ENCODE peak calls at places on chromosomes 16 and 17, in ten cellular contexts. W is fibroblast of pulmonary artery, Q is NT2/D1, X is epithelial cell of esophagus, G is transverse colon, R is AG04449, K is left lung, L is left ventricle myocardium inferior, O is HCT116, D is endodermal cell. V is an unnamed sample.

GRCh38 chr17:19306160-19307111 is 56.1 kb downstream of the B9D1 start:
- DNase-seq in L (no peak), R (no peak), Q (no peak), O (no peak), K (no peak), W (no peak), G (peak; percentile 48), X (no peak), D (peak; percentile 31), V (no peak)

GRCh38 chr17:62656446-62656845 is 29.0 kb downstream of the MRC2 start:
- DNase-seq in G (no peak), R (no peak), D (no peak), X (no peak), K (no peak), L (no peak), O (no peak), W (no peak), Q (no peak), V (no peak)

GRCh38 chr17:4950757-4951204 is at the start of gene ENO3:
- DNase-seq in R (no peak), L (peak; percentile 56), G (peak; percentile 37), X (no peak), K (peak; percentile 69), Q (no peak), W (no peak), O (no peak), D (peak; percentile 77), V (no peak)

GRCh38 chr16:57999366-57999970 is 1.0 kb downstream of the ZNF319 start:
- DNase-seq in L (no peak), G (no peak), K (no peak), O (no peak), X (peak; percentile 55), D (peak; percentile 67), Q (no peak), W (peak; percentile 35), R (no peak), V (no peak)

GRCh38 chr16:31537362-31537921 is 9.7 kb downstream of the AHSP start:
- DNase-seq in W (no peak), L (no peak), G (no peak), K (peak; percentile 84), R (no peak), X (no peak), D (peak; percentile 63), Q (no peak), O (no peak), V (no peak)

GRCh38 chr17:65518256-65518655 is 43.2 kb downstream of the AXIN2 start:
- DNase-seq in O (no peak), L (no peak), Q (no peak), D (no peak), K (no peak), G (no peak), R (no peak), W (peak; percentile 38), X (no peak), V (no peak)

GRCh38 chr16:19113577-19114358 is at the start of gene ITPRIPL2:
- DNase-seq in D (peak; percentile 86), L (peak; percentile 93), Q (no peak), K (peak; percentile 96), W (peak; percentile 94), O (peak; percentile 79), G (peak; percentile 84), R (no peak), X (peak; percentile 63), V (no peak)

GRCh38 chr17:31926100-31926729 is 10.6 kb upstream of the SUZ12 start:
- DNase-seq in G (no peak), Q (no peak), W (no peak), X (no peak), D (peak; percentile 15), R (no peak), K (no peak), L (no peak), O (no peak), V (no peak)

GRCh38 chr17:39208893-39209292 is 8.8 kb downstream of the RPL19 start:
- DNase-seq in K (no peak), G (peak; percentile 71), Q (no peak), L (no peak), D (peak; percentile 77), X (no peak), O (no peak), W (no peak), R (no peak), V (no peak)

GRCh38 chr16:66484453-66485213 is 57.5 kb downstream of the BEAN1 start:
- DNase-seq in D (no peak), O (no peak), X (no peak), Q (no peak), L (no peak), W (no peak), K (no peak), G (no peak), R (no peak), V (no peak)

GRCh38 chr16:1030381-1030901 is 42.1 kb upstream of the SSTR5 start:
- DNase-seq in D (no peak), K (no peak), G (no peak), R (no peak), O (no peak), L (no peak), Q (no peak), X (no peak), W (no peak), V (no peak)

GRCh38 chr17:79809530-79810137 is 12.8 kb upstream of the CBX8 start:
- DNase-seq in W (no peak), L (no peak), X (no peak), G (peak; percentile 53), D (peak; percentile 79), K (no peak), O (no peak), R (no peak), Q (no peak), V (no peak)

GRCh38 chr17:75271955-75272847 is 1.2 kb upstream of the MIF4GD start:
- DNase-seq in G (no peak), W (peak; percentile 49), L (peak; percentile 71), Q (no peak), O (no peak), D (peak; percentile 66), X (no peak), R (no peak), K (no peak), V (no peak)

GRCh38 chr16:84735846-84736586 is 36.2 kb downstream of the USP10 start:
- DNase-seq in R (no peak), W (peak; percentile 41), O (no peak), L (no peak), K (no peak), G (peak; percentile 79), D (no peak), X (no peak), Q (no peak), V (no peak)

GRCh38 chr17:80414803-80415625 is at the start of gene ENDOV:
- DNase-seq in D (peak; percentile 98), R (peak; percentile 61), X (peak; percentile 92), W (peak; percentile 95), G (peak; percentile 95), Q (peak; percentile 67), L (peak; percentile 94), K (peak; percentile 98), O (peak; percentile 93), V (peak; percentile 77)

GRCh38 chr17:28812980-28813377 is 29.6 kb downstream of the FAM222B start:
- DNase-seq in K (no peak), Q (no peak), R (no peak), X (no peak), L (no peak), O (no peak), D (no peak), G (no peak), W (peak; percentile 82), V (no peak)

GRCh38 chr17:28810437-28810836 is 32.2 kb downstream of the FAM222B start:
- DNase-seq in Q (no peak), G (no peak), K (no peak), L (no peak), D (no peak), X (peak; percentile 47), R (no peak), O (no peak), W (no peak), V (no peak)

GRCh38 chr17:28811594-28812135 is 30.9 kb downstream of the FAM222B start:
- DNase-seq in Q (no peak), R (no peak), W (peak; percentile 34), D (peak; percentile 71), L (no peak), K (no peak), G (peak; percentile 21), X (peak; percentile 57), O (peak; percentile 15), V (no peak)

GRCh38 chr17:28812136-28812979 is 30.2 kb downstream of the FAM222B start:
- DNase-seq in D (peak; percentile 100), L (peak; percentile 98), R (peak; percentile 70), W (peak; percentile 97), G (peak; percentile 98), O (peak; percentile 88), X (peak; percentile 98), Q (peak; percentile 87), K (peak; percentile 99), V (peak; percentile 90)

GRCh38 chr17:28807925-28808641 is 34.5 kb downstream of the FAM222B start:
- DNase-seq in G (no peak), L (no peak), Q (no peak), O (peak; percentile 69), R (peak; percentile 52), K (no peak), X (peak; percentile 82), D (peak; percentile 30), W (peak; percentile 86), V (peak; percentile 86)
- H3K4me3 ChIP-seq in G (no peak overlapping the region), L (no peak overlapping the region), Q (no peak overlapping the region), O (peak overlapping the region; percentile 27), R (no peak overlapping the region), K (no peak overlapping the region), X (peak overlapping the region; percentile 20), D (peak overlapping the region; percentile 68), W (peak overlapping the region; percentile 34), V (peak overlapping the region; percentile 17)

GRCh38 chr16:52257534-52257933 is 289.4 kb downstream of the TOX3 start:
- DNase-seq in W (no peak), G (no peak), Q (no peak), O (no peak), K (no peak), R (no peak), X (no peak), D (no peak), L (no peak), V (no peak)
- H3K4me3 ChIP-seq in W (no peak overlapping the region), G (no peak overlapping the region), Q (no peak overlapping the region), O (no peak overlapping the region), K (no peak overlapping the region), R (no peak overlapping the region), X (no peak overlapping the region), D (no peak overlapping the region), L (no peak overlapping the region), V (no peak overlapping the region)

GRCh38 chr16:10939649-10940206 is 2.5 kb downstream of the DEXI start:
- DNase-seq in Q (no peak), L (no peak), W (no peak), O (no peak), D (no peak), R (no peak), K (no peak), G (no peak), X (no peak), V (no peak)
- H3K4me3 ChIP-seq in Q (no peak overlapping the region), L (peak overlapping the region; percentile 93), W (peak overlapping the region; percentile 74), O (no peak overlapping the region), D (peak overlapping the region; percentile 86), R (peak overlapping the region; percentile 61), K (peak overlapping the region; percentile 76), G (no peak overlapping the region), X (peak overlapping the region; percentile 54), V (peak overlapping the region; percentile 82)

DNA sequence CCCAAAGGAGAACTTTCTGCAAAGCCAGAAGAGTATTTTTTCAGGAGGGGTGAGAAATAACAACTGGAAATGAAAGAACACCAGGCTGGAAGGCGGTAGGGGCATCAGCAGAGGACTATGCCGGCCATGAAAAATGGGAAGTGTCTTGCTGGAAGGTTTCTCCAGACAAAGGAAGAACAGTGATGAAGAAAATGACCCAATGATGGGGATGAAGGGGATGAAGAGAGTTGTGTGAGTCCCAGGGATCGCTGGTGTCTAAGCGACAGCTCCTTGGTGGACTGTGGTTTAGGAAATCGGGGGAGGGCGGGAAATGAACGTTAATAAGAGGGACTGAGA is 623 bp downstream of the TTLL6 start:
- DNase-seq in X (no peak), L (no peak), G (no peak), R (no peak), K (no peak), D (no peak), Q (no peak), W (no peak), O (no peak), V (no peak)
- H3K4me3 ChIP-seq in X (no peak overlapping the region), L (peak overlapping the region; percentile 63), G (peak overlapping the region; percentile 21), R (no peak overlapping the region), K (peak overlapping the region; percentile 24), D (peak overlapping the region; percentile 77), Q (peak overlapping the region; percentile 62), W (peak overlapping the region; percentile 47), O (peak overlapping the region; percentile 41), V (peak overlapping the region; percentile 44)